ENCODE peak calls at places on chromosomes 12 and 14, in eight cellular contexts. One of them, this sample, is unnamed.

GRCh38 chr14:70718383-70719123 is 76.8 kb downstream of the TTC9 start:
- DNase-seq in PC-3: peak
- DNase-seq in activated effector memory CD4-positive, alpha-beta T cell treated with anti-CD3 and anti-CD28 coated beads, Interleukin-2, amount 50 U/mL, for 16 hours: no peak
- DNase-seq in CD8-positive, alpha-beta T cell: no peak
- DNase-seq in uterus: no peak
- DNase-seq in iris pigment epithelial cell: no peak
- DNase-seq in AG10803: no peak
- DNase-seq in lower lobe of right lung: no peak
- DNase-seq in this sample: no peak

GRCh38 chr12:42732908-42733411 is 143.4 kb upstream of the PRICKLE1 start:
- DNase-seq in PC-3: no peak
- DNase-seq in activated effector memory CD4-positive, alpha-beta T cell treated with anti-CD3 and anti-CD28 coated beads, Interleukin-2, amount 50 U/mL, for 16 hours: no peak
- DNase-seq in CD8-positive, alpha-beta T cell: no peak
- DNase-seq in uterus: no peak
- DNase-seq in iris pigment epithelial cell: no peak
- DNase-seq in AG10803: no peak
- DNase-seq in lower lobe of right lung: no peak
- DNase-seq in this sample: no peak

GRCh38 chr12:2053675-2054070 is 886 bp downstream of the CACNA1C start:
- DNase-seq in PC-3: no peak
- DNase-seq in activated effector memory CD4-positive, alpha-beta T cell treated with anti-CD3 and anti-CD28 coated beads, Interleukin-2, amount 50 U/mL, for 16 hours: no peak
- DNase-seq in CD8-positive, alpha-beta T cell: no peak
- DNase-seq in uterus: peak
- DNase-seq in iris pigment epithelial cell: no peak
- DNase-seq in AG10803: peak
- DNase-seq in lower lobe of right lung: no peak
- DNase-seq in this sample: no peak

GRCh38 chr12:4225571-4225970 is 48.0 kb upstream of the CCND2 start:
- DNase-seq in PC-3: no peak
- DNase-seq in activated effector memory CD4-positive, alpha-beta T cell treated with anti-CD3 and anti-CD28 coated beads, Interleukin-2, amount 50 U/mL, for 16 hours: no peak
- DNase-seq in CD8-positive, alpha-beta T cell: no peak
- DNase-seq in uterus: no peak
- DNase-seq in iris pigment epithelial cell: no peak
- DNase-seq in AG10803: no peak
- DNase-seq in lower lobe of right lung: no peak
- DNase-seq in this sample: no peak

GRCh38 chr14:89324501-89325298 is 92.3 kb downstream of the FOXN3 start:
- DNase-seq in PC-3: no peak
- DNase-seq in activated effector memory CD4-positive, alpha-beta T cell treated with anti-CD3 and anti-CD28 coated beads, Interleukin-2, amount 50 U/mL, for 16 hours: no peak
- DNase-seq in CD8-positive, alpha-beta T cell: no peak
- DNase-seq in uterus: no peak
- DNase-seq in iris pigment epithelial cell: no peak
- DNase-seq in AG10803: no peak
- DNase-seq in lower lobe of right lung: no peak
- DNase-seq in this sample: no peak

GRCh38 chr14:65131176-65131765 is 29.0 kb upstream of the MAX start:
- DNase-seq in PC-3: peak
- DNase-seq in activated effector memory CD4-positive, alpha-beta T cell treated with anti-CD3 and anti-CD28 coated beads, Interleukin-2, amount 50 U/mL, for 16 hours: no peak
- DNase-seq in CD8-positive, alpha-beta T cell: no peak
- DNase-seq in uterus: no peak
- DNase-seq in iris pigment epithelial cell: peak
- DNase-seq in AG10803: peak
- DNase-seq in lower lobe of right lung: no peak
- DNase-seq in this sample: peak

GRCh38 chr12:121334513-121335343 is 17.5 kb downstream of the ANAPC5 start:
- DNase-seq in PC-3: peak
- DNase-seq in activated effector memory CD4-positive, alpha-beta T cell treated with anti-CD3 and anti-CD28 coated beads, Interleukin-2, amount 50 U/mL, for 16 hours: no peak
- DNase-seq in CD8-positive, alpha-beta T cell: no peak
- DNase-seq in uterus: no peak
- DNase-seq in iris pigment epithelial cell: peak
- DNase-seq in AG10803: peak
- DNase-seq in lower lobe of right lung: no peak
- DNase-seq in this sample: no peak

GRCh38 chr12:95608252-95609033 is 57.2 kb upstream of the USP44 start:
- DNase-seq in PC-3: peak
- DNase-seq in activated effector memory CD4-positive, alpha-beta T cell treated with anti-CD3 and anti-CD28 coated beads, Interleukin-2, amount 50 U/mL, for 16 hours: no peak
- DNase-seq in CD8-positive, alpha-beta T cell: no peak
- DNase-seq in uterus: peak
- DNase-seq in iris pigment epithelial cell: peak
- DNase-seq in AG10803: peak
- DNase-seq in lower lobe of right lung: peak
- DNase-seq in this sample: no peak

GRCh38 chr14:64763801-64764511 is 59.7 kb downstream of the PLEKHG3 start:
- DNase-seq in PC-3: peak
- DNase-seq in activated effector memory CD4-positive, alpha-beta T cell treated with anti-CD3 and anti-CD28 coated beads, Interleukin-2, amount 50 U/mL, for 16 hours: no peak
- DNase-seq in CD8-positive, alpha-beta T cell: no peak
- DNase-seq in uterus: peak
- DNase-seq in iris pigment epithelial cell: peak
- DNase-seq in AG10803: peak
- DNase-seq in lower lobe of right lung: peak
- DNase-seq in this sample: peak

GRCh38 chr12:116969615-116970575 is 59.1 kb downstream of the FBXW8 start:
- DNase-seq in PC-3: no peak
- DNase-seq in activated effector memory CD4-positive, alpha-beta T cell treated with anti-CD3 and anti-CD28 coated beads, Interleukin-2, amount 50 U/mL, for 16 hours: no peak
- DNase-seq in CD8-positive, alpha-beta T cell: no peak
- DNase-seq in uterus: no peak
- DNase-seq in iris pigment epithelial cell: no peak
- DNase-seq in AG10803: peak
- DNase-seq in lower lobe of right lung: peak
- DNase-seq in this sample: no peak

GRCh38 chr12:57837779-57838562 is 8.6 kb downstream of the CTDSP2 start:
- DNase-seq in PC-3: peak
- DNase-seq in activated effector memory CD4-positive, alpha-beta T cell treated with anti-CD3 and anti-CD28 coated beads, Interleukin-2, amount 50 U/mL, for 16 hours: no peak
- DNase-seq in CD8-positive, alpha-beta T cell: no peak
- DNase-seq in uterus: no peak
- DNase-seq in iris pigment epithelial cell: peak
- DNase-seq in AG10803: peak
- DNase-seq in lower lobe of right lung: peak
- DNase-seq in this sample: no peak

GRCh38 chr12:131808744-131809371 is 19.3 kb upstream of the MMP17 start:
- DNase-seq in PC-3: no peak
- DNase-seq in activated effector memory CD4-positive, alpha-beta T cell treated with anti-CD3 and anti-CD28 coated beads, Interleukin-2, amount 50 U/mL, for 16 hours: no peak
- DNase-seq in CD8-positive, alpha-beta T cell: no peak
- DNase-seq in uterus: no peak
- DNase-seq in iris pigment epithelial cell: no peak
- DNase-seq in AG10803: no peak
- DNase-seq in lower lobe of right lung: no peak
- DNase-seq in this sample: peak

GRCh38 chr12:52656616-52657015 is 4.6 kb upstream of the KRT2 start:
- DNase-seq in PC-3: no peak
- DNase-seq in activated effector memory CD4-positive, alpha-beta T cell treated with anti-CD3 and anti-CD28 coated beads, Interleukin-2, amount 50 U/mL, for 16 hours: no peak
- DNase-seq in CD8-positive, alpha-beta T cell: no peak
- DNase-seq in uterus: no peak
- DNase-seq in iris pigment epithelial cell: no peak
- DNase-seq in AG10803: no peak
- DNase-seq in lower lobe of right lung: no peak
- DNase-seq in this sample: no peak

GRCh38 chr14:67746927-67747326 is 45.2 kb downstream of the RDH12 start:
- DNase-seq in PC-3: no peak
- DNase-seq in activated effector memory CD4-positive, alpha-beta T cell treated with anti-CD3 and anti-CD28 coated beads, Interleukin-2, amount 50 U/mL, for 16 hours: no peak
- DNase-seq in CD8-positive, alpha-beta T cell: no peak
- DNase-seq in uterus: no peak
- DNase-seq in iris pigment epithelial cell: no peak
- DNase-seq in AG10803: no peak
- DNase-seq in lower lobe of right lung: no peak
- DNase-seq in this sample: no peak